ENCODE peak calls at places on chromosomes 5 and 9, in ten cellular contexts. M, H, C, T, J, K, Q, Z, W and V are unnamed samples. For H3K9me3, the result is how much of the 10 kb centered on the place peaks cover.

GRCh38 chr9:8764041-8764440 is 964.5 kb upstream of the DMAC1 start:
- DNase-seq in K (no peak), W (no peak), T (no peak), Q (no peak), C (no peak), M (no peak), Z (peak), H (no peak), J (no peak), V (no peak)

GRCh38 chr9:121201045-121201737 is 478 bp downstream of the RAB14 start:
- DNase-seq in C (peak), W (no peak), J (peak), M (peak), K (peak), Q (peak), H (peak), T (peak), Z (no peak), V (peak)

GRCh38 chr5:59640411-59640810 is 253.1 kb downstream of the PDE4D start:
- DNase-seq in Q (no peak), W (no peak), M (peak), K (no peak), H (peak), Z (peak), T (no peak), C (no peak), J (no peak), V (no peak)

GRCh38 chr5:16140944-16141343 is 38.6 kb downstream of the MARCHF11 start:
- DNase-seq in Z (no peak), K (no peak), M (no peak), C (no peak), Q (no peak), J (no peak), H (no peak), T (no peak), W (no peak), V (no peak)

GRCh38 chr9:12775963-12776774 is 1.3 kb downstream of the LURAP1L start:
- DNase-seq in T (peak), H (peak), C (peak), J (peak), K (no peak), Q (peak), W (peak), M (peak), Z (peak), V (no peak)

GRCh38 chr9:133892193-133892920 is 99.8 kb downstream of the VAV2 start:
- DNase-seq in T (no peak), K (no peak), J (peak), H (no peak), M (no peak), C (no peak), Z (no peak), W (no peak), Q (no peak), V (no peak)

GRCh38 chr9:125439434-125440272 is 178.0 kb downstream of the GAPVD1 start:
- DNase-seq in Z (no peak), M (no peak), T (no peak), J (no peak), C (no peak), Q (no peak), H (no peak), W (peak), K (no peak), V (no peak)

GRCh38 chr9:16421534-16421933 is 448.9 kb downstream of the BNC2 start:
- DNase-seq in T (no peak), H (no peak), W (peak), J (no peak), Q (no peak), M (no peak), Z (peak), K (no peak), C (no peak), V (no peak)

GRCh38 chr9:111975709-111976108 is 79.1 kb downstream of the UGCG start:
- DNase-seq in Z (no peak), T (no peak), H (no peak), C (no peak), Q (no peak), J (peak), W (peak), K (peak), M (no peak), V (no peak)

GRCh38 chr5:92641031-92641962 is 939.7 kb downstream of the NR2F1-AS1 start:
- DNase-seq in J (no peak), M (peak), Z (peak), K (no peak), T (no peak), C (peak), W (no peak), H (no peak), Q (no peak), V (no peak)

GRCh38 chr9:131012023-131012334 is 3.0 kb downstream of the LAMC3 start:
- DNase-seq in W (no peak), Z (no peak), T (no peak), Q (no peak), M (no peak), J (no peak), H (no peak), K (no peak), C (no peak), V (no peak)

GRCh38 chr5:37786855-37787254 is 53.0 kb downstream of the GDNF start:
- DNase-seq in C (peak), Q (no peak), Z (peak), J (no peak), T (no peak), W (no peak), H (no peak), K (no peak), M (peak), V (no peak)

GRCh38 chr5:133938039-133938821 is 30.2 kb downstream of the C5orf15 start:
- DNase-seq in T (no peak), W (no peak), Q (peak), J (no peak), H (no peak), K (no peak), M (no peak), Z (no peak), C (no peak), V (no peak)

GRCh38 chr9:36575411-36575882 is 2.8 kb downstream of the MELK start:
- DNase-seq in M (peak), C (peak), K (no peak), W (no peak), Z (no peak), J (no peak), Q (no peak), T (no peak), H (no peak), V (no peak)

GRCh38 chr9:14563902-14564578 is 129.2 kb downstream of the ZDHHC21 start:
- DNase-seq in J (no peak), W (no peak), T (no peak), Q (no peak), C (no peak), K (no peak), Z (no peak), H (no peak), M (no peak), V (no peak)

GRCh38 chr9:90894956-90895687 is 93.5 kb downstream of the SYK start:
- DNase-seq in Z (no peak), Q (peak), M (peak), J (no peak), T (no peak), W (peak), H (no peak), K (no peak), C (no peak), V (no peak)

GRCh38 chr9:3087697-3088096 is 243.8 kb upstream of the PUM3 start:
- DNase-seq in C (no peak), M (no peak), W (no peak), H (no peak), K (no peak), J (no peak), Z (no peak), T (no peak), Q (no peak), V (no peak)

GRCh38 chr5:78530342-78531096 is 118.1 kb downstream of the LHFPL2 start:
- DNase-seq in Q (peak), C (peak), J (no peak), H (no peak), W (no peak), T (no peak), K (no peak), Z (peak), M (peak), V (no peak)

GRCh38 chr5:54243483-54244080 is 66.8 kb downstream of the ARL15 start:
- DNase-seq in J (peak), W (no peak), M (peak), K (peak), T (no peak), C (peak), Z (peak), Q (peak), H (no peak), V (peak)

GRCh38 chr5:1448511-1449011 is 3.3 kb upstream of the SLC6A3 start:
- DNase-seq in Z (no peak), T (no peak), K (no peak), C (no peak), M (no peak), W (no peak), J (no peak), Q (no peak), H (no peak), V (no peak)

GRCh38 chr5:154397652-154398406 is 48.0 kb upstream of the SAP30L start:
- DNase-seq in J (peak), W (no peak), Z (no peak), K (no peak), T (no peak), C (no peak), Q (no peak), M (no peak), H (no peak), V (no peak)

GRCh38 chr9:137745541-137745991 is 126.8 kb downstream of the EHMT1 start:
- DNase-seq in K (no peak), Q (peak), C (peak), J (peak), H (no peak), W (peak), M (peak), T (no peak), Z (peak), V (no peak)

GRCh38 chr9:122191519-122191918 is 31.8 kb downstream of the MORN5 start:
- DNase-seq in W (no peak), M (no peak), J (no peak), Q (no peak), Z (no peak), H (no peak), K (no peak), C (peak), T (no peak), V (no peak)

GRCh38 chr9:137688725-137689124 is 69.9 kb downstream of the EHMT1 start:
- DNase-seq in J (no peak), K (no peak), C (no peak), W (no peak), T (no peak), Z (no peak), M (no peak), Q (no peak), H (no peak), V (no peak)

GRCh38 chr5:14932902-14933475 is 61.4 kb upstream of the ANKH start:
- DNase-seq in C (no peak), T (no peak), M (peak), Z (no peak), H (no peak), Q (no peak), W (no peak), J (no peak), K (no peak), V (no peak)

GRCh38 chr5:118611332-118611945 is 376.9 kb downstream of the DTWD2 start:
- DNase-seq in C (peak), Q (peak), J (peak), Z (no peak), K (no peak), W (peak), M (peak), H (no peak), T (no peak), V (no peak)

GRCh38 chr5:158785397-158785796 is 314.3 kb downstream of the EBF1 start:
- DNase-seq in C (no peak), T (no peak), J (no peak), K (no peak), Z (no peak), H (no peak), W (no peak), Q (no peak), M (peak), V (no peak)

GRCh38 chr9:33127881-33128280 is 39.3 kb downstream of the B4GALT1 start:
- DNase-seq in Z (no peak), Q (no peak), J (no peak), W (no peak), M (no peak), H (no peak), C (no peak), K (no peak), T (peak), V (no peak)

GRCh38 chr5:52789378-52789777 is 1.7 kb downstream of the ITGA1 start:
- DNase-seq in H (no peak), J (no peak), Q (no peak), M (no peak), K (no peak), Z (no peak), W (no peak), C (no peak), T (no peak), V (no peak)

GRCh38 chr5:167658890-167659289 is 632.6 kb upstream of the WWC1 start:
- DNase-seq in H (no peak), J (no peak), C (no peak), Z (no peak), Q (no peak), W (no peak), T (no peak), K (no peak), M (peak), V (no peak)

GRCh38 chr9:131111186-131111853 is 14.1 kb upstream of the NUP214 start:
- DNase-seq in Z (no peak), K (no peak), Q (peak), J (no peak), M (peak), T (no peak), W (no peak), H (no peak), C (no peak), V (no peak)

GRCh38 chr5:96919754-96920197 is 16.1 kb upstream of the LNPEP start:
- DNase-seq in Q (no peak), W (no peak), C (no peak), M (no peak), H (no peak), Z (no peak), T (no peak), K (no peak), J (no peak), V (no peak)

GRCh38 chr5:96933764-96934163 is 2.1 kb upstream of the LNPEP start:
- DNase-seq in K (no peak), Z (no peak), J (no peak), W (no peak), M (peak), C (no peak), T (no peak), Q (no peak), H (no peak), V (no peak)

DNA sequence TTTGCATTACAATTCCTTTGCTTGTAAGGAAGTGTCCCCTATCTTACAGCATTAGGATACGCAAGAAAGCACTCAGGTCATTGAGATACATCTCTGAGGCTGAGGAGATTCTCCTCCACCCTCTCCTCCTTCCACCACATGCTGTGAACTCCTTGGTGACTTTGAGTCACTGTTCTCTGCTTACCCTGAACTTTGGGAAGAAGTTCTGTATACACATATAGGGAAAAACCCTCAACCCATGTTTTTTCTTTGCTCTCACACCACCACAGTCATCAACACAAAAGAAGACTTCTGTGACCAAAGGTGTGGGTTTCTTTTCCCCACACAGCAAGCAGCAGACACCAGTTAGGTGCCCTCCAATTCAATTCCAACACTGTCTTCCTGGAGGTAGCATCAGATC is 38.1 kb downstream of the CNOT6 start:
- DNase-seq in K (no peak), Q (no peak), M (no peak), C (no peak), J (no peak), T (no peak), H (no peak), Z (no peak), W (no peak), V (no peak)
- H3K9me3 ChIP-seq in K (under half), Q (under half), M (under half), C (under half), J (under half), T (under half), H (under half), Z (under half), W (under half), V (under half)

DNA sequence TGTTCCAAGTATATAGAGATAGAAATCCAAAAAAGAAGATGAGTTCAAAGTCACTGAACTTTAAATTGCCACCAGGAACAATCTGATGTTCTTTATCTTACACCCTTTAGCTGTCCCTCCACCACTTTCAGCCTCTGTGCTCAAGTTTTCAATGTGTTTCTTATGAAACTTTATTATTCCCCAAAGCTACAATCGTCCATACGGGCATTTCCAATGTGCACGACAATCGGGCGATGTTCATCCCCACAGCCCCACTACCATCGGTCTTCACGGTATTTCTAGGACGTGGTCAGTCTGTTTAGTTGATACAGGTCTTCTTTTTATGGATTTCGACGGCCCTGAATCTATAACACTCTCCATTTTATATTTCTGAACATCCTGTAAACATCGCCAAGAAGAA is 238.7 kb upstream of the DAP start:
- DNase-seq in H (no peak), J (no peak), Z (no peak), M (no peak), Q (no peak), C (no peak), T (no peak), W (no peak), K (no peak), V (no peak)
- H3K27ac ChIP-seq in H (no peak), J (no peak), Z (no peak), M (no peak), Q (no peak), C (no peak), T (no peak), W (no peak), K (no peak), V (no peak)

DNA sequence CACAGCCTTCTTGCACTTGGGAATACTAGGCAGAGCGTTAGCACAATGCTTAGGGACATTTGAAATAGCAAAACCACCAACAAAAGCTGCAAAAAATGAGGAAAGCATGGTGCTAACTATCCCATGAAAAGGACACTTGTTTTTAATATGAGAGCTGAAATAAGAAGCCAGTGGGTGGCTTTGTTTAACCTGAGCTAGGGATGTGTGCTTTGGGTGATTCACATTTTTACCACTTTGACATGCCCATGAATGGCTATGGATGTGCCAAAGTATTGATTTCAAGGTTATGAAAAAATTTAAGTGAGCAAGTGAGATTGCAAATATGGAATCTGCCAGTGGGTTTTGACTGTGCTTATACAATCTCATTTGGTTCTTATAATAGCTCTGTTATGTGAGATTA is 67.3 kb downstream of the DMRT2 start:
- DNase-seq in H (no peak), J (no peak), Q (no peak), T (no peak), K (no peak), M (no peak), C (no peak), W (no peak), Z (no peak), V (no peak)
- H3K9me3 ChIP-seq in H (under half), J (under half), Q (under half), T (under half), K (under half), M (under half), C (under half), W (under half), Z (under half), V (under half)

GRCh38 chr9:35115680-35116538 is at the start of gene ATOSB:
- DNase-seq in C (peak), J (peak), Q (peak), Z (peak), M (peak), W (peak), K (peak), T (peak), H (peak), V (peak)

GRCh38 chr9:35114113-35114847 is 1.4 kb downstream of the ATOSB start:
- DNase-seq in Q (peak), Z (peak), M (peak), W (peak), K (peak), H (peak), C (peak), T (peak), J (peak), V (peak)

GRCh38 chr9:35116539-35116897 is 856 bp upstream of the ATOSB start:
- DNase-seq in J (no peak), T (no peak), H (no peak), M (no peak), Q (no peak), W (no peak), Z (no peak), C (no peak), K (no peak), V (no peak)

GRCh38 chr9:35114921-35115341 is 731 bp downstream of the ATOSB start:
- DNase-seq in J (peak), T (peak), M (peak), K (no peak), Z (peak), C (peak), W (peak), H (peak), Q (peak), V (peak)

GRCh38 chr9:35116898-35117551 is 1.4 kb upstream of the ATOSB start:
- DNase-seq in T (peak), Q (peak), W (peak), J (peak), K (peak), Z (peak), C (peak), M (peak), H (peak), V (peak)
- H3K27ac ChIP-seq in T (peak), Q (peak), W (no peak), J (peak), K (peak), Z (no peak), C (no peak), M (peak), H (peak), V (peak)

GRCh38 chr5:44797723-44798122 is 11.0 kb upstream of the MRPS30 start:
- DNase-seq in W (no peak), Z (no peak), K (no peak), M (no peak), T (no peak), C (no peak), J (no peak), Q (no peak), H (no peak), V (no peak)
- H3K9me3 ChIP-seq in W (under half), Z (under half), K (under half), M (under half), T (under half), C (under half), J (under half), Q (under half), H (under half), V (under half)

GRCh38 chr5:112794410-112794809 is 56.7 kb downstream of the APC start:
- DNase-seq in K (no peak), Q (no peak), T (no peak), W (no peak), C (no peak), H (no peak), M (no peak), J (no peak), Z (no peak), V (no peak)
- H3K27ac ChIP-seq in K (no peak), Q (no peak), T (no peak), W (peak), C (no peak), H (no peak), M (no peak), J (no peak), Z (no peak), V (no peak)

GRCh38 chr9:114023961-114024360 is 54.1 kb downstream of the AMBP start:
- DNase-seq in K (no peak), H (no peak), Z (no peak), Q (no peak), T (no peak), M (no peak), J (no peak), C (no peak), W (no peak), V (no peak)
- H3K9me3 ChIP-seq in K (under half), H (under half), Z (under half), Q (under half), T (under half), M (under half), J (under half), C (under half), W (under half), V (under half)

GRCh38 chr5:151571270-151572173 is 19.6 kb downstream of the FAT2 start:
- DNase-seq in M (no peak), Q (no peak), J (no peak), K (no peak), T (no peak), Z (no peak), C (peak), W (no peak), H (no peak), V (no peak)
- H3K27ac ChIP-seq in M (no peak), Q (no peak), J (no peak), K (no peak), T (no peak), Z (no peak), C (peak), W (no peak), H (no peak), V (no peak)

DNA sequence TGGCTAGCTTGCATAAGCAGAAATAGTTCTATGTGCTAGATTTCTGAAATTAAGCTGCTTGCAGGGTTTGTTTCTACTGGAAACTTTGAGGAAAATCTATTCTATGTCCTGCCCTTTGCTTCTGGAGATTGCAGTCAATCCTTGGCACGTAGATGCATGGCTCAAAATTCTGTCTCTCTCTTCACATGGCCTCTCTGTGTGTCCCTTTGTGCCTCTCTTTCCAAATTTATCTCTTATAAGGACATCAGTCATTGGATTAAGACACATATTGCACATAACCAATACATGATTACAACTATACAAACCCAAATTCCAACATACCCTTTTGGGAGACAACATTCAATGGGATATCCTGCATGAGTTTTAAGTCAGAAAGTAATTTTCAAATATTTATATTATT is 744.3 kb upstream of the CTNND2 start:
- DNase-seq in M (no peak), Z (no peak), C (no peak), H (no peak), Q (no peak), T (no peak), K (no peak), J (no peak), W (no peak), V (no peak)
- H3K9me3 ChIP-seq in M (under half), Z (under half), C (under half), H (under half), Q (under half), T (under half), K (under half), J (under half), W (under half), V (under half)